ENCODE peak calls at places on chromosomes 4 and X, in five cellular contexts. B is aorta; O is fibroblast of mammary gland; Z is mesothelial cell of epicardium; Y is activated effector memory CD4-positive, alpha-beta T cell treated with anti-CD3 and anti-CD28 coated beads, Interleukin-2, amount 50 U/mL, for 16 hours. T is an unnamed sample.

GRCh38 chr4:80412322-80412721 is 76.8 kb downstream of the CFAP299 start:
- DNase-seq in Z (no peak), B (no peak), O (no peak), Y (no peak), T (no peak)

GRCh38 chr4:74376888-74377483 is 12.0 kb downstream of the EREG start:
- DNase-seq in Y (no peak), Z (no peak), B (no peak), O (peak; percentile 85), T (no peak)

GRCh38 chrX:46465203-46465602 is 80.0 kb downstream of the ZNF674 start:
- DNase-seq in Y (no peak), O (no peak), B (no peak), Z (no peak), T (no peak)

GRCh38 chr4:7890635-7891393 is 48.8 kb downstream of the AFAP1 start:
- DNase-seq in B (no peak), Y (no peak), Z (no peak), O (peak; percentile 94), T (no peak)

GRCh38 chr4:57044996-57045395 is 65.2 kb downstream of the IGFBP7 start:
- DNase-seq in B (no peak), O (peak; percentile 20), Y (no peak), Z (no peak), T (no peak)

GRCh38 chr4:113695328-113696169 is 66.0 kb downstream of the CAMK2D start:
- DNase-seq in Z (no peak), B (no peak), Y (no peak), O (peak; percentile 22), T (no peak)

GRCh38 chr4:184309241-184310170 is 91.8 kb upstream of the ENPP6 start:
- DNase-seq in Z (no peak), B (no peak), O (no peak), Y (peak; percentile 71), T (no peak)

GRCh38 chr4:6896035-6896434 is 13.6 kb upstream of the TBC1D14 start:
- DNase-seq in B (no peak), Z (no peak), Y (no peak), O (no peak), T (no peak)

GRCh38 chr4:3879681-3880594 is 113.8 kb downstream of the ADRA2C start:
- DNase-seq in O (no peak), B (peak; percentile 71), Z (no peak), Y (peak; percentile 65), T (peak; percentile 26)